ENCODE peak calls at places on chromosome 4, in six cellular contexts. L is GM23338, D is K562, W is spleen, C is HepG2, Q is GM12878. Y is an unnamed sample.

GRCh38 chr4:145709843-145710242 is 29.9 kb downstream of the C4orf51 start:
- DNase-seq in Q (no peak), D (no peak), C (no peak), L (no peak), W (no peak), Y (no peak)

GRCh38 chr4:61543976-61544375 is 343.9 kb downstream of the ADGRL3 start:
- DNase-seq in W (no peak), C (no peak), L (no peak), Q (no peak), D (no peak), Y (no peak)

GRCh38 chr4:107857741-107858140 is 33.0 kb downstream of the SGMS2 start:
- DNase-seq in L (no peak), W (no peak), C (no peak), D (no peak), Q (no peak), Y (no peak)

GRCh38 chr4:4614925-4615678 is 73.3 kb upstream of the STX18 start:
- DNase-seq in W (no peak), D (no peak), C (no peak), Q (no peak), L (no peak), Y (no peak)

GRCh38 chr4:74772783-74773182 is 21.5 kb downstream of the BTC start:
- DNase-seq in W (no peak), L (peak), D (no peak), C (no peak), Q (no peak), Y (no peak)

GRCh38 chr4:186584912-186585311 is 29.5 kb upstream of the MTNR1A start:
- DNase-seq in Q (no peak), W (no peak), D (no peak), C (no peak), L (no peak), Y (no peak)

GRCh38 chr4:70613182-70613892 is 15.2 kb upstream of the ENAM start:
- DNase-seq in Q (no peak), W (no peak), C (no peak), D (no peak), L (no peak), Y (no peak)

GRCh38 chr4:150033937-150034336 is 44.3 kb upstream of the DCLK2 start:
- DNase-seq in Q (no peak), D (no peak), C (no peak), W (no peak), L (no peak), Y (no peak)

GRCh38 chr4:15333692-15334633 is 93.9 kb upstream of the C1QTNF7 start:
- DNase-seq in W (no peak), D (no peak), C (no peak), Q (peak), L (no peak), Y (no peak)

GRCh38 chr4:114597410-114598115 is 1.0 kb upstream of the UGT8 start:
- DNase-seq in Q (no peak), D (no peak), L (peak), W (no peak), C (no peak), Y (no peak)

GRCh38 chr4:2066571-2067445 is 7.7 kb downstream of the NAT8L start:
- DNase-seq in C (no peak), Q (no peak), L (no peak), D (no peak), W (peak), Y (no peak)

GRCh38 chr4:23097251-23097650 is 404.5 kb downstream of the GBA3 start:
- DNase-seq in L (no peak), D (no peak), W (no peak), Q (no peak), C (no peak), Y (no peak)

GRCh38 chr4:128600410-128600809 is 209.1 kb upstream of the JADE1 start:
- DNase-seq in C (peak), D (no peak), W (no peak), L (no peak), Q (no peak), Y (no peak)

GRCh38 chr4:169582203-169582602 is 30.2 kb downstream of the NEK1 start:
- DNase-seq in L (no peak), C (no peak), W (no peak), D (no peak), Q (peak), Y (no peak)

GRCh38 chr4:148204171-148204570 is 238.0 kb downstream of the NR3C2 start:
- DNase-seq in L (no peak), Q (no peak), D (no peak), C (no peak), W (no peak), Y (no peak)

GRCh38 chr4:3302786-3303444 is 10.1 kb downstream of the RGS12 start:
- DNase-seq in W (peak), D (no peak), L (no peak), Q (no peak), C (no peak), Y (no peak)

GRCh38 chr4:174365018-174365587 is 81.4 kb downstream of the CEP44 start:
- DNase-seq in Q (no peak), C (peak), L (peak), D (peak), W (no peak), Y (no peak)

GRCh38 chr4:73615613-73616012 is 4.6 kb downstream of the RASSF6 start:
- DNase-seq in Q (no peak), W (no peak), D (no peak), C (peak), L (peak), Y (no peak)

GRCh38 chr4:40842725-40843401 is 93.1 kb downstream of the NSUN7 start:
- DNase-seq in Q (no peak), L (no peak), C (peak), D (no peak), W (no peak), Y (peak)

GRCh38 chr4:113584407-113585150 is 177.0 kb downstream of the CAMK2D start:
- DNase-seq in W (no peak), D (peak), C (no peak), Q (no peak), L (peak), Y (no peak)

GRCh38 chr4:133865606-133866327 is 335.8 kb downstream of the PABPC4L start:
- DNase-seq in L (peak), W (no peak), D (peak), Q (no peak), C (peak), Y (no peak)

GRCh38 chr4:124454772-124455270 is 257.7 kb downstream of the ANKRD50 start:
- DNase-seq in Q (no peak), L (no peak), W (no peak), D (no peak), C (no peak), Y (no peak)

GRCh38 chr4:168560835-168561210 is 64.0 kb downstream of the PALLD start:
- DNase-seq in L (no peak), D (no peak), C (no peak), Q (no peak), W (no peak), Y (no peak)

DNA sequence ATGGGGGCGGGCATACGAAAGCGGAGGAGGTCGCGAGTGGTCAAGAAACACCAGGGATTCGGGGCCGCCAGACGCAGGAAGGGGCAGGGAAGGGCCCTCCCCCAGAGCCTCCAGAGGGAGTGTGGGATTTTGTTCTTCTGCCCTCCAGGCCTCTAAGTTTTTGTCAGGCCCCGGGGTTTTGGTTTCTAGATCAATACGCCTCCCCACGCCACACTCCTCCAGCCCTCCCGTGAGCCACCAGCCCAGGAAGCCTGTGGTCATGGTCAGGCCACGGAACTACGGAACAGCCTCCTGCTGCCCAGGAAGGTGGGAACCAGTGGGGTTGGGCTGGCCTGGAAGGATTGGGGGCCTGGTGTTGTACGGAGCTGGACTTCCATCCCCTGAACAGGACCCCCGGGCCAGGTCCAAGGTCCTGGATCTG is 38.4 kb downstream of the CPLX1 start:
- DNase-seq in D (no peak), C (no peak), L (no peak), W (peak), Q (no peak), Y (no peak)
- H3K4me3 ChIP-seq in D (no peak), C (no peak), L (no peak), W (no peak), Q (no peak), Y (no peak)

DNA sequence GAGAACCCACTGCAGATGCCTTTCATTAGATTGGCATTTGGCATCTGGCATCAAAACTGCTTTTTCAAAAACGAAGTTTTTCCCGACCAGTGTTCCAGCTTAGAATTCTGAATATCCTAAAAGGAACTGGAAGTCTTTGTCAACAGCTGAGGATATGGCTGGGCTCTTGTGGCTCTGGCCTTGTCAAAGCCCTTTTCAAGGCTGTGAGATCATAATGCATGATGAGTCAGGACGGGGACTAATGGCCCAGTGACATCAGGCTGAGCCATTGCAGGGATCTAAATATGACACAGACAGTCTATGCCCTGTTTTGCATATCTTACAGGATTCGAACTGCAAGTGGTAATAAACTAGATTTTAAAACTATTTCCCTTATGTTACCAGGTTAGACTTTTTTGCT is 306.4 kb downstream of the PTTG2 start:
- DNase-seq in Q (no peak), C (peak), L (no peak), D (peak), W (no peak), Y (no peak)
- TF ChIP-seq POLR2AphosphoS5 in Q (no peak), C (no peak), L (no peak), D (no peak), W (no peak), Y (no peak)

GRCh38 chr4:167282171-167282864 is 48.0 kb upstream of the SPOCK3 start:
- DNase-seq in Q (no peak), D (no peak), L (no peak), C (no peak), W (no peak), Y (no peak)
- H3K27ac ChIP-seq in Q (no peak), D (no peak), L (no peak), C (no peak), W (no peak), Y (no peak)

GRCh38 chr4:86963697-86964096 is 28.9 kb downstream of the AFF1 start:
- DNase-seq in D (no peak), C (no peak), Q (no peak), W (no peak), L (no peak), Y (no peak)

GRCh38 chr4:86960557-86960959 is 25.7 kb downstream of the AFF1 start:
- DNase-seq in W (no peak), C (peak), L (no peak), D (peak), Q (no peak), Y (no peak)

GRCh38 chr4:86961605-86962295 is 26.9 kb downstream of the AFF1 start:
- DNase-seq in W (no peak), Q (peak), L (no peak), C (no peak), D (peak), Y (no peak)

GRCh38 chr4:86959588-86960500 is 25.0 kb downstream of the AFF1 start:
- DNase-seq in Q (no peak), C (no peak), D (no peak), W (no peak), L (peak), Y (no peak)

DNA sequence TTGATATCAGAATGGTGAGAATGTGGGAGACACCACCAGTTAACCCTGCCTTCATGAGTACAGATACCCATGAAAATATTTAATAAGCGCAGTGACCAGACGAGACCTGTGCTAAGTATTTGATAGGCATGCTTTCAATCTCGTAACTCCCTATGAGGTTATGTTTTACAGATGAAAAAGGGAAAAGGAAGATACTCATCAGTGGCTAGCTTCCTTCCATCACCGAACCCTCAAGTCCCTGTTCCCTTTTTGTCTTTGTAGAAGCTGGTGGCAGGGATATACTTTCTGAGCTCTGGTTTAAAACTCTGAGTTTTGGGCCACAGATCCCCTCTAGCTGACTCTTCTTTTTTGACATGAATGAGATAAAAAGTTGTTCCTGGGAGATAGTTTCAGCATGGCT is 26.3 kb downstream of the AFF1 start:
- DNase-seq in Q (no peak), W (no peak), C (no peak), L (no peak), D (no peak), Y (no peak)
- H3K4me3 ChIP-seq in Q (peak), W (no peak), C (no peak), L (peak), D (no peak), Y (no peak)

DNA sequence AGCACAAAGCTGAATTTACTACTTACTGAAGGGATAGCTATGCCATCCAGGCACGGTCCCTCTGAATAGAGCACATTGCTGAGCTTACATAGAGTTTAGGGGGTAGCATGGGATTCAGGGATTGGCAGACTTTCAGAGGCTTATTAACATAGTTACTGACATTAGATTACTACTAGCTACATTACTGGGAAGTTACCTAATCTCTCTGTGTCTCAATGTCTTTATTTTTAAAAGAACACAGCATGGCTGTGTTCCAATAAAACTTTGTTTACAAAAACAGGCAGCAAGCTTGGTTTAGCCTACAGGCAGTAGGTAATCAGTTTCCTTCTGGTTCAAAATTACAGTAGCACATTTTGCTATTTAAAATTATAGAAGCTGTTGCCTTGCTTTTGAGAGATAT is 7.0 kb downstream of the KLHL8 start:
- DNase-seq in L (no peak), C (no peak), W (no peak), D (no peak), Q (no peak), Y (no peak)
- TF ChIP-seq POLR2AphosphoS5 in L (no peak), C (no peak), W (no peak), D (no peak), Q (no peak), Y (no peak)

DNA sequence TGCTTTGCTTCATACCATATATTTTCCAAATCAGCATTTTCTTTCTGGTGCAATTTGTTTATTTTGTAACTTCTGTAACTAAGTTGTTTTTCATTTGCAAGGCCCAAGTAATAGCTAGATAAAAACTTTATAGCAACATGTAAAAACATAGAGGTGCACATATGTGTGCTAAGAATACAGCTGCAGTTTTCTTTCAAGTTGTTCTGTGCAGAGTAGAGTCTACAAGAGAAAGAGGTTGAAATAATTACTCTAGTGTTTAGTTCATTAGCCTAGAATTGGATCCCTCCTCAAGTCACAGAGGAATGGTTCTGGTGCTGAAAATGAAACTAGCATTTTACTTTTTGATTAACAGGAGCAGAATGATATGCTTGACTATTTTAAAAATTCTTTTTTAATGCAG is 32.2 kb upstream of the PDLIM5 start:
- DNase-seq in L (no peak), W (no peak), C (no peak), Q (no peak), D (no peak), Y (no peak)
- H3K27ac ChIP-seq in L (no peak), W (no peak), C (peak), Q (no peak), D (no peak), Y (no peak)

DNA sequence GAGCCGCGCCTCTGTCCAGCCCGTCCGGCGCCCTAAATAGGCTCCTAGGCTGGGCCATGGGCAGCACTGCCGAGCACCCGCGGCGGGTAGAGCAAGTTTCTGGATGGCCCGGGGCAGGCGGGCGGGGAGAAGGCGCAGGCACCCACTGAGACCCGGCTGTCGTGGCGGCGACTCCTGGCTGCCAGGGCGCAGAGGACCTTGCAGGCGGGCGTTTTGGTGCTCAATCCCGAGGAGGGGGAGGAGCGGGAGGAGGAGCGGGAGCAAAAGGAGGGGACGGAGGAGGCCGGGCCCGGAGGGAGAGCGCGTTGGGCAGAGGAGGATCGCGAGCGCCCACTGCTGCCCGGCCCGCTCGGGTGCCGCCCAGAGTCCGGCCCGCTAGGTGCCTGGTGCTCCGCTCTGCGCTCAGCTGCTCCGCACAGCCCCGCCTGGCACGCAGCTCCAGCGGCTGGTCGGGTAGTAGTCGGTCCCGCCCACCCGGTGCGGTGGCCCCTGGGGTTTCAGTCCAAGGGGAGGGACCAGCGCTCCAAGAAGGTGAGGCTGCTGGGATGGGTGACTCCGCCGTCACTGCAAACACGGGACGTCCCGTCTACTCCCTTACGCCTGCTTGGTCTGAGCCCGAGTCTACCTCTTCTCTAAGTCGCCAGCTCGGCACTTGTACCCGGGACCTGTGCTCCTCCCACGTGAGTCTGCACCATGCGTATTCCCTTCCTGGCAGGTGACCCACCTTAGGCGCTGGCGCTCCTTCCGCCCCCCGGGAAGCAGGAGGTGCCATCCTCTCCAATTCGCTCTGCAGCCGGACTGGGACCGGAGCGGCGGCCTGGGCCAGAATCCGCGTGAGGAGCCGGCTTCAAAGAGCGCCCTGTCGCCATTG is at the start of gene HS3ST1:
- DNase-seq in L (peak), Q (no peak), C (no peak), W (peak), D (no peak), Y (peak)
- H3K4me3 ChIP-seq in L (peak), Q (peak), C (no peak), W (peak), D (no peak), Y (peak)

DNA sequence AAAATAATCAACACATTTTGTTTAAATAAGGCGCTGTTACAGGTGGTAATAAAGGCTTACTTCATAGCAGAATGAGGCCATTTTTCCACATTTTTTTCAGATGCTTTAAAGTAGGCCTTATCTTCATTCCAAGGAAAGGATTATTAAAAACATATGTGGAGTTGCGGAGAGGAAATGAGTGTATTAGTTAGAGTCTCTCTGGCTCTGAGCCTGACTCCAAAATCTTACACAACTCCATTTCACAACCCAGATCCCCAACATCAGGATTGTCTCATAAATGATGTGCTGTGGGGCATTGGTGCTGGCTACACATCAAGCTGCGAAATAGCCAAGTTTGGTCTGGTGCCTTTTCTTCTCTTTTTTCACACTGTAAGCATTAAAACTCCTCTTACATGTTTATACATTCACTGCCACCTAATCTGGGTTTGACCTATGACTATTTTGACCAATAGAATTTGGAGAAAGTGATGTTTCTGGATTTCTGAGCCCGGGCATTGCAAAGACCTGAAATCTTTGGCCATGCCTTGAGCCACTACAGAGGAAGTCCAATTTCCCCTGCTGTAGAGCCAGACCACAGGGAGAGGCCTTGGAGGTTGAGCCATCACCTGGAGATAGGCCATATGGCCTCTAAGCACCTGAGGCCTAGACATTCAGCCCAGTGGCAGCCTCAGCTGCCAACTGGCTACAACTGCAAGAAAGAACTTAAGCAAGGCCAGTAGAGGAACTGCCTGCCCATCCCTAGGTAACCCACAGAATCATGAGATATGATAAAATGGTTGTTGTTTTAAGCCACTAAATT is 16.7 kb upstream of the SOD3 start:
- DNase-seq in C (no peak), W (no peak), Q (no peak), D (no peak), L (no peak), Y (no peak)
- TF ChIP-seq POLR2AphosphoS5 in C (no peak), W (no peak), Q (no peak), D (no peak), L (no peak), Y (peak)